ENCODE peak calls at places on chromosomes 16 and 17, in nine cellular contexts. B is T follicular helper cell; R is left ventricle myocardium inferior; E is DMS53; K is hippocampal formation; W is mesothelial cell of epicardium; Z is head of caudate nucleus; U is A549; X is stimulated activated CD4-positive, alpha-beta T cell treated with anti-CD3 and anti-CD28 coated beads, Interleukin-2, amount 100 ng/mL, for 48 hours. L is an unnamed sample.

GRCh38 chr16:64162613-64163375 is 959.1 kb downstream of the CDH11 start:
- DNase-seq in B (no peak), R (no peak), E (no peak), K (no peak), W (no peak), Z (no peak), U (no peak), X (no peak), L (no peak)

GRCh38 chr17:73359987-73360410 is 48.2 kb upstream of the CDC42EP4 start:
- DNase-seq in B (no peak), R (peak; percentile 72), E (peak; percentile 85), K (no peak), W (no peak), Z (no peak), U (no peak), X (no peak), L (peak; percentile 71)

GRCh38 chr16:88803264-88803987 is at the start of gene CDT1:
- DNase-seq in B (peak; percentile 75), R (peak; percentile 79), E (peak; percentile 86), K (peak; percentile 66), W (peak; percentile 84), Z (peak; percentile 71), U (peak; percentile 81), X (peak; percentile 81), L (peak; percentile 80)

GRCh38 chr16:69894675-69895074 is 56.5 kb upstream of the CLEC18A start:
- DNase-seq in B (no peak), R (no peak), E (no peak), K (peak; percentile 84), W (no peak), Z (peak; percentile 44), U (no peak), X (no peak), L (no peak)

GRCh38 chr17:31431795-31432658 is 40.6 kb downstream of the RAB11FIP4 start:
- DNase-seq in B (no peak), R (no peak), E (peak; percentile 78), K (no peak), W (no peak), Z (no peak), U (no peak), X (no peak), L (no peak)

GRCh38 chr17:80084773-80085172 is 16.6 kb upstream of the GAA start:
- DNase-seq in B (no peak), R (no peak), E (no peak), K (no peak), W (no peak), Z (no peak), U (no peak), X (no peak), L (no peak)

GRCh38 chr17:54220829-54221228 is 398.1 kb downstream of the KIF2B start:
- DNase-seq in B (no peak), R (no peak), E (no peak), K (no peak), W (no peak), Z (no peak), U (no peak), X (no peak), L (no peak)

GRCh38 chr16:84062734-84063640 is 20.4 kb upstream of the SLC38A8 start:
- DNase-seq in B (peak; percentile 45), R (peak; percentile 81), E (peak; percentile 78), K (peak; percentile 63), W (peak; percentile 74), Z (peak; percentile 63), U (peak; percentile 78), X (peak; percentile 67), L (peak; percentile 68)

GRCh38 chr17:74833501-74834361 is 26.0 kb downstream of the GRIN2C start:
- DNase-seq in B (no peak), R (no peak), E (no peak), K (peak; percentile 38), W (no peak), Z (peak; percentile 51), U (no peak), X (no peak), L (no peak)

GRCh38 chr17:65925606-65926307 is 266.2 kb downstream of the CEP112 start:
- DNase-seq in B (no peak), R (no peak), E (no peak), K (no peak), W (no peak), Z (no peak), U (no peak), X (no peak), L (no peak)

GRCh38 chr16:27322858-27323780 is 9.3 kb downstream of the IL4R start:
- DNase-seq in B (no peak), R (no peak), E (no peak), K (no peak), W (no peak), Z (no peak), U (no peak), X (no peak), L (peak; percentile 81)

GRCh38 chr17:49738456-49739163 is 25.3 kb downstream of the FAM117A start:
- DNase-seq in B (no peak), R (peak; percentile 41), E (no peak), K (no peak), W (no peak), Z (no peak), U (no peak), X (no peak), L (no peak)

GRCh38 chr16:2858245-2859025 is 465 bp upstream of the PRSS22 start:
- DNase-seq in B (no peak), R (no peak), E (peak; percentile 95), K (no peak), W (no peak), Z (no peak), U (no peak), X (no peak), L (peak; percentile 66)

GRCh38 chr16:13856811-13857511 is 63.0 kb upstream of the ERCC4 start:
- DNase-seq in B (no peak), R (no peak), E (no peak), K (no peak), W (no peak), Z (no peak), U (no peak), X (no peak), L (no peak)

L was measured in MCF 10A.